ENCODE peak calls at places on chromosome 4, in seven cellular contexts. M is aorta, H is stomach, K is body of pancreas, G is mammary epithelial cell, F is brain microvascular endothelial cell, T is NT2/D1. X is an unnamed sample. For H3K27me3 and H3K36me3, the result is how much of the 10 kb centered on the place peaks cover.

GRCh38 chr4:6956087-6956433 is 46.4 kb downstream of the TBC1D14 start:
- DNase-seq in M (no peak), H (peak), K (no peak), G (no peak), F (no peak), T (no peak), X (peak)

GRCh38 chr4:123449780-123450179 is 53.2 kb downstream of the SPRY1 start:
- DNase-seq in M (no peak), H (no peak), K (no peak), G (peak), F (peak), T (no peak), X (no peak)

GRCh38 chr4:73777612-73778011 is 37.2 kb downstream of the CXCL8 start:
- DNase-seq in M (no peak), H (no peak), K (no peak), G (peak), F (peak), T (no peak), X (no peak)

GRCh38 chr4:173990126-173990878 is 293.2 kb downstream of the FBXO8 start:
- DNase-seq in M (no peak), H (no peak), K (no peak), G (peak), F (peak), T (peak), X (peak)

GRCh38 chr4:4717692-4718091 is 141.8 kb upstream of the MSX1 start:
- DNase-seq in M (no peak), H (no peak), K (no peak), G (no peak), F (no peak), T (no peak), X (no peak)

GRCh38 chr4:25075129-25075528 is 44.4 kb upstream of the LGI2 start:
- DNase-seq in M (no peak), H (no peak), K (peak), G (no peak), F (no peak), T (no peak), X (no peak)

GRCh38 chr4:27518876-27519275 is 658.2 kb downstream of the STIM2 start:
- DNase-seq in M (no peak), H (no peak), K (no peak), G (no peak), F (no peak), T (no peak), X (no peak)

GRCh38 chr4:139814285-139815015 is 148.8 kb downstream of the MGST2 start:
- DNase-seq in M (no peak), H (no peak), K (no peak), G (peak), F (no peak), T (no peak), X (no peak)

GRCh38 chr4:164748375-164748774 is 5.6 kb upstream of the SMIM31 start:
- DNase-seq in M (no peak), H (no peak), K (no peak), G (peak), F (no peak), T (no peak), X (no peak)

GRCh38 chr4:183118585-183118984 is 19.5 kb downstream of the WWC2 start:
- DNase-seq in M (no peak), H (no peak), K (peak), G (peak), F (peak), T (no peak), X (no peak)

GRCh38 chr4:972651-973424 is 531 bp downstream of the DGKQ start:
- DNase-seq in M (no peak), H (peak), K (peak), G (peak), F (no peak), T (no peak), X (peak)

GRCh38 chr4:1984406-1985191 is 24.2 kb downstream of the NELFA start:
- DNase-seq in M (no peak), H (no peak), K (no peak), G (peak), F (no peak), T (no peak), X (peak)

GRCh38 chr4:25112349-25113008 is 47.8 kb downstream of the SEPSECS start:
- DNase-seq in M (no peak), H (no peak), K (no peak), G (no peak), F (no peak), T (no peak), X (no peak)

GRCh38 chr4:177093964-177094363 is 215.7 kb upstream of the NEIL3 start:
- DNase-seq in M (no peak), H (no peak), K (no peak), G (no peak), F (no peak), T (no peak), X (no peak)

GRCh38 chr4:102500371-102501175 is 586 bp upstream of the NFKB1 start:
- DNase-seq in M (peak), H (peak), K (peak), G (peak), F (peak), T (no peak), X (peak)

GRCh38 chr4:151841107-151841506 is 80.3 kb upstream of the GATB start:
- DNase-seq in M (no peak), H (no peak), K (no peak), G (no peak), F (no peak), T (no peak), X (no peak)

GRCh38 chr4:95066011-95066410 is 308.3 kb downstream of the BMPR1B start:
- DNase-seq in M (no peak), H (no peak), K (no peak), G (peak), F (no peak), T (no peak), X (no peak)

GRCh38 chr4:153082322-153083301 is 121.6 kb upstream of the TRIM2 start:
- DNase-seq in M (no peak), H (no peak), K (no peak), G (peak), F (no peak), T (no peak), X (no peak)

GRCh38 chr4:159764343-159764952 is 661.6 kb downstream of the RAPGEF2 start:
- DNase-seq in M (no peak), H (no peak), K (peak), G (peak), F (peak), T (peak), X (peak)

GRCh38 chr4:19983072-19983471 is 268.6 kb upstream of the SLIT2 start:
- DNase-seq in M (no peak), H (no peak), K (no peak), G (peak), F (peak), T (no peak), X (no peak)

GRCh38 chr4:21742326-21742725 is 206.2 kb downstream of the KCNIP4 start:
- DNase-seq in M (no peak), H (no peak), K (no peak), G (no peak), F (no peak), T (no peak), X (no peak)

GRCh38 chr4:48047421-48047844 is 30.9 kb downstream of the NIPAL1 start:
- DNase-seq in M (no peak), H (peak), K (no peak), G (no peak), F (no peak), T (no peak), X (no peak)

GRCh38 chr4:18250564-18250963 is 229.0 kb upstream of the LCORL start:
- DNase-seq in M (no peak), H (no peak), K (no peak), G (no peak), F (no peak), T (no peak), X (no peak)

GRCh38 chr4:74934822-74935326 is 2.0 kb downstream of the PARM1 start:
- DNase-seq in M (no peak), H (no peak), K (no peak), G (no peak), F (no peak), T (no peak), X (peak)

GRCh38 chr4:176680668-176681067 is 112.1 kb downstream of the VEGFC start:
- DNase-seq in M (no peak), H (no peak), K (no peak), G (no peak), F (no peak), T (no peak), X (no peak)

GRCh38 chr4:148831945-148832344 is 389.7 kb upstream of the NR3C2 start:
- DNase-seq in M (no peak), H (no peak), K (no peak), G (peak), F (peak), T (no peak), X (no peak)

GRCh38 chr4:102308032-102308799 is 37.1 kb downstream of the SLC39A8 start:
- DNase-seq in M (no peak), H (no peak), K (no peak), G (peak), F (peak), T (no peak), X (no peak)

GRCh38 chr4:14180983-14181601 is 553.6 kb upstream of the BOD1L1 start:
- DNase-seq in M (no peak), H (peak), K (peak), G (no peak), F (no peak), T (no peak), X (no peak)

GRCh38 chr4:174365018-174365587 is 81.4 kb downstream of the CEP44 start:
- DNase-seq in M (no peak), H (no peak), K (no peak), G (no peak), F (peak), T (peak), X (no peak)

GRCh38 chr4:66475596-66475995 is 805.3 kb upstream of the EPHA5 start:
- DNase-seq in M (no peak), H (no peak), K (no peak), G (no peak), F (no peak), T (no peak), X (no peak)

GRCh38 chr4:4866833-4867744 is 7.6 kb downstream of the MSX1 start:
- DNase-seq in M (no peak), H (no peak), K (peak), G (no peak), F (no peak), T (no peak), X (peak)

GRCh38 chr4:64784125-64784524 is 374.9 kb upstream of the TECRL start:
- DNase-seq in M (no peak), H (no peak), K (no peak), G (peak), F (no peak), T (no peak), X (no peak)

GRCh38 chr4:169147217-169147616 is 123.5 kb downstream of the SH3RF1 start:
- DNase-seq in M (no peak), H (no peak), K (no peak), G (peak), F (no peak), T (no peak), X (no peak)

GRCh38 chr4:20881658-20882057 is 181.4 kb downstream of the PACRGL start:
- DNase-seq in M (no peak), H (no peak), K (no peak), G (no peak), F (no peak), T (no peak), X (no peak)

GRCh38 chr4:32789026-32789608 is 2068.9 kb downstream of the PCDH7 start:
- DNase-seq in M (no peak), H (no peak), K (no peak), G (peak), F (no peak), T (peak), X (no peak)

GRCh38 chr4:1445716-1446445 is 39.6 kb upstream of the NKX1-1 start:
- DNase-seq in M (peak), H (no peak), K (no peak), G (no peak), F (no peak), T (no peak), X (peak)

GRCh38 chr4:84563002-84563401 is 19.9 kb upstream of the CDS1 start:
- DNase-seq in M (no peak), H (no peak), K (no peak), G (no peak), F (no peak), T (no peak), X (no peak)

GRCh38 chr4:37245391-37245954 is 930 bp downstream of the NWD2 start:
- DNase-seq in M (no peak), H (no peak), K (no peak), G (no peak), F (no peak), T (peak), X (peak)

GRCh38 chr4:37241646-37242045 is 2.9 kb upstream of the NWD2 start:
- DNase-seq in M (no peak), H (no peak), K (no peak), G (no peak), F (no peak), T (no peak), X (no peak)

GRCh38 chr4:37244583-37245390 is at the start of gene NWD2:
- DNase-seq in M (no peak), H (no peak), K (peak), G (peak), F (no peak), T (peak), X (peak)

GRCh38 chr4:37243722-37244582 is 591 bp upstream of the NWD2 start:
- DNase-seq in M (no peak), H (no peak), K (no peak), G (peak), F (no peak), T (peak), X (peak)

GRCh38 chr4:37243061-37243460 is 1.5 kb upstream of the NWD2 start:
- DNase-seq in M (no peak), H (no peak), K (no peak), G (no peak), F (no peak), T (peak), X (peak)
- H3K27me3 ChIP-seq in M (under half), H (half or more), K (under half), G (under half), F (under half), T (under half), X (half or more)

DNA sequence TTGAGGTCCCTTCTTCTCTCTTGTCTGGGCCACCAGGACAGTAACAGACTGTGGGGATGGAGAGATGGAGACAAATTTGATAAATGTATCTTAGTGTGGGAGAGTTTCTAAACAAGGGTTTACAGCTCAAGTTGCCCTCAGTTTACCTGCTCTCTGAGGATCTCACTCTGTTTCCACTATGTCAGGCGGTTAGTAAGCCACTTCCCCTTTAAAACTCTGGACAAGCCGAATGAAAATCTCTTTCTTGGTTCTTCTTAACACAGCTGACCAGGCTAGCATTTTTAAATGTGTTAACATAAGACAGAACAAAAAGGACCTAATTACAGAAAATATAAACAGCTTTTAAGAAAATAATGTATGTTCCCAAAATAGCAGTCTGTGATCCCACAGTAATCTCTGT is 2.9 kb upstream of the SCARB2 start:
- DNase-seq in M (no peak), H (no peak), K (no peak), G (no peak), F (no peak), T (no peak), X (no peak)
- H3K36me3 ChIP-seq in M (under half), H (under half), K (under half), G (under half), F (under half), T (under half), X (under half)

GRCh38 chr4:39026096-39026495 is 6.1 kb downstream of the TMEM156 start:
- DNase-seq in M (no peak), H (no peak), K (no peak), G (no peak), F (no peak), T (no peak), X (no peak)

GRCh38 chr4:39032218-39033085 is at the start of gene TMEM156:
- DNase-seq in M (no peak), H (no peak), K (no peak), G (peak), F (peak), T (no peak), X (no peak)

GRCh38 chr4:39025552-39026085 is 6.6 kb downstream of the TMEM156 start:
- DNase-seq in M (no peak), H (no peak), K (no peak), G (no peak), F (peak), T (no peak), X (no peak)

GRCh38 chr4:39029752-39030694 is 2.2 kb downstream of the TMEM156 start:
- DNase-seq in M (no peak), H (no peak), K (no peak), G (no peak), F (no peak), T (no peak), X (no peak)

GRCh38 chr4:39030726-39031125 is 1.5 kb downstream of the TMEM156 start:
- DNase-seq in M (no peak), H (no peak), K (no peak), G (no peak), F (no peak), T (no peak), X (no peak)
- H3K4me3 ChIP-seq in M (no peak), H (no peak), K (no peak), G (no peak), F (peak), T (no peak), X (no peak)

GRCh38 chr4:185811509-185812364 is at the start of gene SORBS2:
- DNase-seq in M (no peak), H (peak), K (peak), G (peak), F (peak), T (no peak), X (no peak)
- H3K27me3 ChIP-seq in M (under half), H (under half), K (under half), G (under half), F (under half), T (under half), X (under half)

GRCh38 chr4:87129681-87130080 is 90.7 kb downstream of the KLHL8 start:
- DNase-seq in M (no peak), H (no peak), K (no peak), G (no peak), F (no peak), T (no peak), X (no peak)
- H3K36me3 ChIP-seq in M (under half), H (half or more), K (under half), G (under half), F (under half), T (half or more), X (under half)

GRCh38 chr4:186840222-186840701 is 116.6 kb upstream of the FAT1 start:
- DNase-seq in M (no peak), H (no peak), K (no peak), G (no peak), F (peak), T (no peak), X (no peak)

GRCh38 chr4:186846426-186846825 is 122.8 kb upstream of the FAT1 start:
- DNase-seq in M (no peak), H (no peak), K (no peak), G (no peak), F (no peak), T (no peak), X (no peak)

GRCh38 chr4:186845137-186845842 is 121.6 kb upstream of the FAT1 start:
- DNase-seq in M (peak), H (no peak), K (no peak), G (peak), F (peak), T (no peak), X (no peak)

GRCh38 chr4:186840771-186841301 is 117.2 kb upstream of the FAT1 start:
- DNase-seq in M (peak), H (no peak), K (no peak), G (no peak), F (no peak), T (no peak), X (no peak)

DNA sequence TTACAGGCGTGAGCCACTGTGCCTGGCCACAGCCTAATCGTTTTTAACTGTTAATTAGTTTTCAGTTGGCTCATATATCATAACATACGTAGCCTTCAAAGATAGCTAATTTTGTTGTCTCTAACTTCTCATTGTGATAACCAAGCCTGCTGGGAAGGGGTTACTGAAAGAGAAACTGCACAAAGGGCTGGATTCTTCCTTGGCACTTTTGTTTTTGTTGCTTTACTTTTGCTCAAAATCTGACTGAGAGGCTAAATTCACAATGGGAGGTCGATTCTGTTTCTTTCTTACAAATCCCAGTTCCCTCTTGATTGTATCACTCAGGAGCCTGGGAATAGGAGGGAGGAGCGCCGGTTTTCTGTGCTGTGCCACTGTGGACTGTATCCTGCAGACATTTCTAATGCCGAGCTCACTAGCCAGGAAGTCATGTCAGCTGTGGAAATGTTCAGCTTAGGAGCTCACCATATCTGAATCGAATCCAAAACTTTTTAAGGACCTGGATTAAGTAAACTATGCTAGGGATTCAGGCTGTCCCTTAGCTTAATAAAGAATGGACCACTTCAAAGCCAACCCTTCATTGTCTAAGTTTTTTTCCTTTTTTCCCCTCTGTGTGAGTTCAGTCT is 120.5 kb upstream of the FAT1 start:
- DNase-seq in M (no peak), H (no peak), K (peak), G (no peak), F (peak), T (no peak), X (no peak)
- H3K4me3 ChIP-seq in M (no peak), H (peak), K (no peak), G (no peak), F (no peak), T (no peak), X (no peak)